ENCODE peak calls at places on chromosomes 3 and 15, in nine cellular contexts. One of them, this sample, is unnamed. For H3K4me1, the result is how much of the 10 kb centered on the place peaks cover.

GRCh38 chr3:52253314-52254260 is 8.0 kb downstream of the PPM1M start:
- DNase-seq in IMR-90: no peak
- DNase-seq in SK-N-SH: no peak
- DNase-seq in aorta: peak
- DNase-seq in HCT116: no peak
- DNase-seq in left lung: no peak
- DNase-seq in colonic mucosa: no peak
- DNase-seq in psoas muscle: peak
- DNase-seq in CD8-positive, alpha-beta memory T cell: peak
- DNase-seq in this sample: peak

GRCh38 chr3:170869645-170870593 is at the start of gene RPL22L1:
- DNase-seq in psoas muscle: peak
- DNase-seq in IMR-90: peak
- DNase-seq in left lung: peak
- DNase-seq in SK-N-SH: peak
- DNase-seq in colonic mucosa: peak
- DNase-seq in HCT116: peak
- DNase-seq in CD8-positive, alpha-beta memory T cell: peak
- DNase-seq in aorta: peak
- DNase-seq in this sample: peak

GRCh38 chr3:133970916-133971315 is 58.8 kb downstream of the SLCO2A1 start:
- DNase-seq in IMR-90: no peak
- DNase-seq in psoas muscle: no peak
- DNase-seq in CD8-positive, alpha-beta memory T cell: no peak
- DNase-seq in HCT116: no peak
- DNase-seq in SK-N-SH: peak
- DNase-seq in aorta: no peak
- DNase-seq in colonic mucosa: no peak
- DNase-seq in left lung: no peak
- DNase-seq in this sample: no peak

GRCh38 chr3:99668044-99668443 is 29.6 kb downstream of the COL8A1 start:
- DNase-seq in HCT116: no peak
- DNase-seq in IMR-90: no peak
- DNase-seq in colonic mucosa: no peak
- DNase-seq in psoas muscle: no peak
- DNase-seq in SK-N-SH: no peak
- DNase-seq in CD8-positive, alpha-beta memory T cell: no peak
- DNase-seq in left lung: no peak
- DNase-seq in aorta: no peak
- DNase-seq in this sample: no peak

GRCh38 chr15:27418729-27419128 is 447.7 kb downstream of the GABRG3 start:
- DNase-seq in CD8-positive, alpha-beta memory T cell: no peak
- DNase-seq in psoas muscle: no peak
- DNase-seq in colonic mucosa: no peak
- DNase-seq in IMR-90: no peak
- DNase-seq in SK-N-SH: peak
- DNase-seq in HCT116: no peak
- DNase-seq in aorta: no peak
- DNase-seq in left lung: no peak
- DNase-seq in this sample: no peak

GRCh38 chr3:194084284-194084683 is 51.7 kb upstream of the HES1 start:
- DNase-seq in HCT116: no peak
- DNase-seq in SK-N-SH: no peak
- DNase-seq in CD8-positive, alpha-beta memory T cell: no peak
- DNase-seq in aorta: no peak
- DNase-seq in colonic mucosa: no peak
- DNase-seq in psoas muscle: no peak
- DNase-seq in left lung: no peak
- DNase-seq in IMR-90: no peak
- DNase-seq in this sample: no peak

GRCh38 chr3:22159004-22159695 is 408.1 kb upstream of the ZNF385D start:
- DNase-seq in IMR-90: no peak
- DNase-seq in CD8-positive, alpha-beta memory T cell: no peak
- DNase-seq in SK-N-SH: no peak
- DNase-seq in left lung: no peak
- DNase-seq in aorta: no peak
- DNase-seq in HCT116: no peak
- DNase-seq in psoas muscle: no peak
- DNase-seq in colonic mucosa: no peak
- DNase-seq in this sample: no peak

GRCh38 chr15:91997163-91997562 is 143.7 kb downstream of the SLCO3A1 start:
- DNase-seq in IMR-90: no peak
- DNase-seq in SK-N-SH: no peak
- DNase-seq in aorta: no peak
- DNase-seq in CD8-positive, alpha-beta memory T cell: no peak
- DNase-seq in HCT116: no peak
- DNase-seq in left lung: no peak
- DNase-seq in colonic mucosa: no peak
- DNase-seq in psoas muscle: no peak
- DNase-seq in this sample: no peak

GRCh38 chr3:114640126-114640525 is 346.3 kb downstream of the TIGIT start:
- DNase-seq in SK-N-SH: no peak
- DNase-seq in colonic mucosa: no peak
- DNase-seq in HCT116: no peak
- DNase-seq in aorta: no peak
- DNase-seq in psoas muscle: no peak
- DNase-seq in left lung: no peak
- DNase-seq in IMR-90: no peak
- DNase-seq in CD8-positive, alpha-beta memory T cell: no peak
- DNase-seq in this sample: no peak

GRCh38 chr3:134941820-134942219 is 146.8 kb downstream of the EPHB1 start:
- DNase-seq in SK-N-SH: no peak
- DNase-seq in psoas muscle: no peak
- DNase-seq in aorta: no peak
- DNase-seq in CD8-positive, alpha-beta memory T cell: no peak
- DNase-seq in colonic mucosa: no peak
- DNase-seq in left lung: no peak
- DNase-seq in IMR-90: no peak
- DNase-seq in HCT116: no peak
- DNase-seq in this sample: no peak

GRCh38 chr15:25235391-25235790 is 203.4 kb downstream of the UBE3A start:
- DNase-seq in IMR-90: no peak
- DNase-seq in aorta: no peak
- DNase-seq in HCT116: no peak
- DNase-seq in left lung: peak
- DNase-seq in psoas muscle: peak
- DNase-seq in colonic mucosa: no peak
- DNase-seq in SK-N-SH: no peak
- DNase-seq in CD8-positive, alpha-beta memory T cell: no peak
- DNase-seq in this sample: peak

GRCh38 chr3:169556349-169556870 is 107.1 kb downstream of the MECOM start:
- DNase-seq in IMR-90: no peak
- DNase-seq in aorta: no peak
- DNase-seq in HCT116: no peak
- DNase-seq in colonic mucosa: no peak
- DNase-seq in left lung: no peak
- DNase-seq in SK-N-SH: no peak
- DNase-seq in CD8-positive, alpha-beta memory T cell: no peak
- DNase-seq in psoas muscle: no peak
- DNase-seq in this sample: no peak

GRCh38 chr15:44033894-44034293 is 161.2 kb downstream of the FRMD5 start:
- DNase-seq in colonic mucosa: no peak
- DNase-seq in IMR-90: peak
- DNase-seq in SK-N-SH: peak
- DNase-seq in CD8-positive, alpha-beta memory T cell: no peak
- DNase-seq in HCT116: peak
- DNase-seq in psoas muscle: no peak
- DNase-seq in left lung: no peak
- DNase-seq in aorta: peak
- DNase-seq in this sample: peak

GRCh38 chr3:195159117-195159818 is 111.7 kb downstream of the XXYLT1 start:
- DNase-seq in colonic mucosa: no peak
- DNase-seq in psoas muscle: no peak
- DNase-seq in aorta: no peak
- DNase-seq in HCT116: no peak
- DNase-seq in left lung: no peak
- DNase-seq in CD8-positive, alpha-beta memory T cell: no peak
- DNase-seq in IMR-90: no peak
- DNase-seq in SK-N-SH: no peak
- DNase-seq in this sample: no peak

GRCh38 chr15:27806396-27806795 is 292.7 kb downstream of the OCA2 start:
- DNase-seq in psoas muscle: no peak
- DNase-seq in SK-N-SH: no peak
- DNase-seq in left lung: no peak
- DNase-seq in IMR-90: no peak
- DNase-seq in CD8-positive, alpha-beta memory T cell: no peak
- DNase-seq in HCT116: no peak
- DNase-seq in colonic mucosa: no peak
- DNase-seq in aorta: no peak
- DNase-seq in this sample: no peak

GRCh38 chr3:126487151-126487771 is 11.6 kb upstream of the ZXDC start:
- DNase-seq in left lung: peak
- DNase-seq in CD8-positive, alpha-beta memory T cell: no peak
- DNase-seq in aorta: no peak
- DNase-seq in IMR-90: no peak
- DNase-seq in SK-N-SH: no peak
- DNase-seq in psoas muscle: no peak
- DNase-seq in HCT116: no peak
- DNase-seq in colonic mucosa: no peak
- DNase-seq in this sample: no peak

DNA sequence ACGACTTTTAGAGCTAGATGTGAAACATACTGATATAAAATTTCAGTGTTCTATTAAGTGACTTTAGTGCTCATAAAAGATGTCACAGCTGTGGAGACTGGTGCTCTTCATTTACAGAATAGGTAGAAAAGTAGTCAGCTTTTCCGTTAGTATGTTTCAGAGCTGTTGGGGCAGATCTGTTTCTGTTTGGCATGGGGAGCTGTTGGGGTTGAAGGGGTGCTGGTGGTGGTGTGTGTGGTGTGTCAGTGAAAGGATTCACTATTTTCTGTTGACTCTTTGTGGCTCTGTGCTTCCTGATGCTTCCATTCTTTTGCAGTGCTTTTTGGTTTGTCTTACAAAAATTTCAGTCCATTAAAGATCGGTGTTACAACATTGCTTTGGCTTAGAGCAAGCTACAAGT is 3.2 kb downstream of the UBE2E2 start:
- DNase-seq in IMR-90: no peak
- DNase-seq in aorta: no peak
- DNase-seq in left lung: no peak
- DNase-seq in HCT116: no peak
- DNase-seq in SK-N-SH: no peak
- DNase-seq in CD8-positive, alpha-beta memory T cell: no peak
- DNase-seq in psoas muscle: no peak
- DNase-seq in colonic mucosa: no peak
- DNase-seq in this sample: no peak
- H3K4me1 ChIP-seq in IMR-90: under half
- H3K4me1 ChIP-seq in aorta: under half
- H3K4me1 ChIP-seq in left lung: under half
- H3K4me1 ChIP-seq in HCT116: under half
- H3K4me1 ChIP-seq in SK-N-SH: under half
- H3K4me1 ChIP-seq in CD8-positive, alpha-beta memory T cell: under half
- H3K4me1 ChIP-seq in psoas muscle: under half
- H3K4me1 ChIP-seq in colonic mucosa: under half
- H3K4me1 ChIP-seq in this sample: under half

GRCh38 chr3:57808961-57809608 is 53.0 kb downstream of the SLMAP start:
- DNase-seq in SK-N-SH: no peak
- DNase-seq in aorta: no peak
- DNase-seq in IMR-90: no peak
- DNase-seq in left lung: no peak
- DNase-seq in CD8-positive, alpha-beta memory T cell: no peak
- DNase-seq in psoas muscle: no peak
- DNase-seq in HCT116: no peak
- DNase-seq in colonic mucosa: no peak
- DNase-seq in this sample: no peak
- H3K27ac ChIP-seq in SK-N-SH: no peak
- H3K27ac ChIP-seq in aorta: no peak
- H3K27ac ChIP-seq in IMR-90: no peak
- H3K27ac ChIP-seq in left lung: no peak
- H3K27ac ChIP-seq in CD8-positive, alpha-beta memory T cell: no peak
- H3K27ac ChIP-seq in psoas muscle: no peak
- H3K27ac ChIP-seq in HCT116: no peak
- H3K27ac ChIP-seq in colonic mucosa: no peak
- H3K27ac ChIP-seq in this sample: no peak

GRCh38 chr3:105793040-105793439 is 75.8 kb downstream of the CBLB start:
- DNase-seq in colonic mucosa: no peak
- DNase-seq in aorta: no peak
- DNase-seq in SK-N-SH: no peak
- DNase-seq in left lung: no peak
- DNase-seq in IMR-90: no peak
- DNase-seq in psoas muscle: no peak
- DNase-seq in CD8-positive, alpha-beta memory T cell: no peak
- DNase-seq in HCT116: no peak
- DNase-seq in this sample: no peak

GRCh38 chr3:105800320-105800719 is 68.5 kb downstream of the CBLB start:
- DNase-seq in left lung: no peak
- DNase-seq in aorta: no peak
- DNase-seq in IMR-90: no peak
- DNase-seq in CD8-positive, alpha-beta memory T cell: no peak
- DNase-seq in HCT116: no peak
- DNase-seq in SK-N-SH: no peak
- DNase-seq in psoas muscle: no peak
- DNase-seq in colonic mucosa: no peak
- DNase-seq in this sample: no peak

GRCh38 chr3:105801397-105801796 is 67.4 kb downstream of the CBLB start:
- DNase-seq in left lung: no peak
- DNase-seq in psoas muscle: no peak
- DNase-seq in colonic mucosa: no peak
- DNase-seq in CD8-positive, alpha-beta memory T cell: peak
- DNase-seq in SK-N-SH: no peak
- DNase-seq in HCT116: no peak
- DNase-seq in aorta: no peak
- DNase-seq in IMR-90: no peak
- DNase-seq in this sample: no peak

GRCh38 chr3:105802073-105802706 is 66.6 kb downstream of the CBLB start:
- DNase-seq in aorta: no peak
- DNase-seq in left lung: no peak
- DNase-seq in psoas muscle: no peak
- DNase-seq in HCT116: no peak
- DNase-seq in colonic mucosa: no peak
- DNase-seq in IMR-90: no peak
- DNase-seq in CD8-positive, alpha-beta memory T cell: no peak
- DNase-seq in SK-N-SH: no peak
- DNase-seq in this sample: no peak

GRCh38 chr3:105798381-105798934 is 70.4 kb downstream of the CBLB start:
- DNase-seq in SK-N-SH: peak
- DNase-seq in left lung: no peak
- DNase-seq in psoas muscle: no peak
- DNase-seq in colonic mucosa: no peak
- DNase-seq in CD8-positive, alpha-beta memory T cell: peak
- DNase-seq in IMR-90: no peak
- DNase-seq in aorta: no peak
- DNase-seq in HCT116: no peak
- DNase-seq in this sample: no peak
- H3K4me1 ChIP-seq in SK-N-SH: under half
- H3K4me1 ChIP-seq in left lung: under half
- H3K4me1 ChIP-seq in psoas muscle: under half
- H3K4me1 ChIP-seq in colonic mucosa: under half
- H3K4me1 ChIP-seq in CD8-positive, alpha-beta memory T cell: under half
- H3K4me1 ChIP-seq in IMR-90: under half
- H3K4me1 ChIP-seq in aorta: under half
- H3K4me1 ChIP-seq in HCT116: under half
- H3K4me1 ChIP-seq in this sample: under half

DNA sequence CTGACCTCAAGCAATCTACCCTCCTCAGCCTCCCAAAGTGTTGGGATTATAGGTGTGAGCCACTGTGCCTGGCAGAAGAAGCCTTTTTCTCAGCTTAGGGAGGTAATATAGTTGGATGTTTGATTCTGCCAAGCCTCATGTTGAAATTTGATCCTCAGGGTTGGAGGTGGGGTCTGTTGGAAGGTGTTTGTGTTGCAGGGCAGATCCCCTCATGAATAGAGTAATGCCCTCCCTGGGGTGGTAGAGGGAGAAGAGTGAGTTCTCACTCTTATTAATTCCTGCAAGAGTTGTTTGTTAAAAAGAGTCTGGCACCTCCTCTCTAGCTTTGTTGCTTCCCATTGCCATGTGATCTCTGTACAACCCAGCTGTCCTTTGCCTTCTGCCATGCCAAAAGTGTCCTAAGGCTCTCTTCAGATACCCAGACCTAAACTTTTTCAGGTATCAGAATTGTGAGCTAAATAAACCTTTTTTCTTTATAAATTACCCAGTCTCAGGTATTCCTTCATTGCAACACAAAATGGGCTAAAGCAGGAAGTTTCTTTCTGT is 16.4 kb downstream of the NECTIN3 start:
- DNase-seq in aorta: no peak
- DNase-seq in left lung: no peak
- DNase-seq in IMR-90: no peak
- DNase-seq in psoas muscle: no peak
- DNase-seq in colonic mucosa: no peak
- DNase-seq in CD8-positive, alpha-beta memory T cell: no peak
- DNase-seq in SK-N-SH: no peak
- DNase-seq in HCT116: no peak
- DNase-seq in this sample: no peak
- H3K27ac ChIP-seq in aorta: no peak
- H3K27ac ChIP-seq in left lung: no peak
- H3K27ac ChIP-seq in IMR-90: no peak
- H3K27ac ChIP-seq in psoas muscle: no peak
- H3K27ac ChIP-seq in colonic mucosa: no peak
- H3K27ac ChIP-seq in CD8-positive, alpha-beta memory T cell: no peak
- H3K27ac ChIP-seq in SK-N-SH: no peak
- H3K27ac ChIP-seq in HCT116: peak
- H3K27ac ChIP-seq in this sample: no peak

This sample was measured in right cardiac atrium.